ENCODE peak calls at places on chromosomes 13 and 19, in seven cellular contexts. One of them, this sample, is unnamed.

GRCh38 chr13:74825170-74825948 is 656.6 kb downstream of the TBC1D4 start:
- DNase-seq in K562: no peak
- DNase-seq in SK-N-SH: no peak
- DNase-seq in GM12878: no peak
- DNase-seq in HCT116: no peak
- DNase-seq in NT2/D1: no peak
- DNase-seq in HepG2: no peak
- DNase-seq in this sample: no peak

GRCh38 chr13:112522578-112522977 is 65.4 kb downstream of the TUBGCP3 start:
- DNase-seq in K562: no peak
- DNase-seq in SK-N-SH: no peak
- DNase-seq in GM12878: no peak
- DNase-seq in HCT116: no peak
- DNase-seq in NT2/D1: no peak
- DNase-seq in HepG2: no peak
- DNase-seq in this sample: no peak

GRCh38 chr19:13396256-13397080 is 109.8 kb downstream of the CACNA1A start:
- DNase-seq in K562: peak; percentile 67
- DNase-seq in SK-N-SH: no peak
- DNase-seq in GM12878: no peak
- DNase-seq in HCT116: peak; percentile 72
- DNase-seq in NT2/D1: peak; percentile 30
- DNase-seq in HepG2: peak; percentile 30
- DNase-seq in this sample: peak; percentile 49

GRCh38 chr13:85525411-85525810 is 273.8 kb downstream of the SLITRK6 start:
- DNase-seq in K562: no peak
- DNase-seq in SK-N-SH: no peak
- DNase-seq in GM12878: no peak
- DNase-seq in HCT116: no peak
- DNase-seq in NT2/D1: no peak
- DNase-seq in HepG2: no peak
- DNase-seq in this sample: no peak

GRCh38 chr19:41995959-41996797 is 2.1 kb upstream of the ATP1A3 start:
- DNase-seq in K562: peak; percentile 80
- DNase-seq in SK-N-SH: peak; percentile 90
- DNase-seq in GM12878: no peak
- DNase-seq in HCT116: no peak
- DNase-seq in NT2/D1: no peak
- DNase-seq in HepG2: no peak
- DNase-seq in this sample: no peak

GRCh38 chr19:55283548-55284393 is at the start of gene BRSK1:
- DNase-seq in K562: peak; percentile 57
- DNase-seq in SK-N-SH: peak; percentile 93
- DNase-seq in GM12878: no peak
- DNase-seq in HCT116: peak; percentile 26
- DNase-seq in NT2/D1: no peak
- DNase-seq in HepG2: no peak
- DNase-seq in this sample: peak; percentile 86

GRCh38 chr13:49517461-49517860 is 21.7 kb downstream of the PHF11 start:
- DNase-seq in K562: no peak
- DNase-seq in SK-N-SH: no peak
- DNase-seq in GM12878: no peak
- DNase-seq in HCT116: no peak
- DNase-seq in NT2/D1: no peak
- DNase-seq in HepG2: peak; percentile 26
- DNase-seq in this sample: no peak

GRCh38 chr19:14381689-14382474 is 638 bp downstream of the ADGRE5 start:
- DNase-seq in K562: peak; percentile 73
- DNase-seq in SK-N-SH: no peak
- DNase-seq in GM12878: no peak
- DNase-seq in HCT116: no peak
- DNase-seq in NT2/D1: no peak
- DNase-seq in HepG2: no peak
- DNase-seq in this sample: no peak

GRCh38 chr13:35994131-35994966 is 136.8 kb downstream of the DCLK1 start:
- DNase-seq in K562: no peak
- DNase-seq in SK-N-SH: no peak
- DNase-seq in GM12878: no peak
- DNase-seq in HCT116: no peak
- DNase-seq in NT2/D1: no peak
- DNase-seq in HepG2: no peak
- DNase-seq in this sample: no peak

GRCh38 chr19:34969721-34970120 is 5.7 kb upstream of the ZNF792 start:
- DNase-seq in K562: no peak
- DNase-seq in SK-N-SH: no peak
- DNase-seq in GM12878: no peak
- DNase-seq in HCT116: no peak
- DNase-seq in NT2/D1: no peak
- DNase-seq in HepG2: no peak
- DNase-seq in this sample: no peak

GRCh38 chr19:13790354-13790753 is 4.9 kb upstream of the ZSWIM4 start:
- DNase-seq in K562: no peak
- DNase-seq in SK-N-SH: no peak
- DNase-seq in GM12878: no peak
- DNase-seq in HCT116: no peak
- DNase-seq in NT2/D1: no peak
- DNase-seq in HepG2: no peak
- DNase-seq in this sample: no peak

GRCh38 chr13:111330211-111330610 is 9.8 kb downstream of the TEX29 start:
- DNase-seq in K562: no peak
- DNase-seq in SK-N-SH: no peak
- DNase-seq in GM12878: no peak
- DNase-seq in HCT116: no peak
- DNase-seq in NT2/D1: no peak
- DNase-seq in HepG2: no peak
- DNase-seq in this sample: no peak

GRCh38 chr13:33633701-33634525 is 184.0 kb upstream of the RFC3 start:
- DNase-seq in K562: no peak
- DNase-seq in SK-N-SH: no peak
- DNase-seq in GM12878: no peak
- DNase-seq in HCT116: no peak
- DNase-seq in NT2/D1: no peak
- DNase-seq in HepG2: peak; percentile 39
- DNase-seq in this sample: no peak

GRCh38 chr13:93635687-93636086 is 409.1 kb downstream of the GPC6 start:
- DNase-seq in K562: no peak
- DNase-seq in SK-N-SH: no peak
- DNase-seq in GM12878: no peak
- DNase-seq in HCT116: no peak
- DNase-seq in NT2/D1: no peak
- DNase-seq in HepG2: no peak
- DNase-seq in this sample: no peak

GRCh38 chr13:85363504-85363903 is 435.7 kb downstream of the SLITRK6 start:
- DNase-seq in K562: no peak
- DNase-seq in SK-N-SH: no peak
- DNase-seq in GM12878: no peak
- DNase-seq in HCT116: no peak
- DNase-seq in NT2/D1: no peak
- DNase-seq in HepG2: no peak
- DNase-seq in this sample: no peak

GRCh38 chr13:44989941-44990340 is 603 bp downstream of the GPALPP1 start:
- DNase-seq in K562: no peak
- DNase-seq in SK-N-SH: peak; percentile 22
- DNase-seq in GM12878: no peak
- DNase-seq in HCT116: no peak
- DNase-seq in NT2/D1: no peak
- DNase-seq in HepG2: no peak
- DNase-seq in this sample: no peak

GRCh38 chr13:81171065-81171647 is 830.2 kb upstream of the SPRY2 start:
- DNase-seq in K562: peak; percentile 3
- DNase-seq in SK-N-SH: peak; percentile 12
- DNase-seq in GM12878: no peak
- DNase-seq in HCT116: peak; percentile 3
- DNase-seq in NT2/D1: peak; percentile 6
- DNase-seq in HepG2: peak; percentile 5
- DNase-seq in this sample: no peak

GRCh38 chr13:47679391-47679790 is 321.7 kb downstream of the SUCLA2 start:
- DNase-seq in K562: no peak
- DNase-seq in SK-N-SH: no peak
- DNase-seq in GM12878: no peak
- DNase-seq in HCT116: no peak
- DNase-seq in NT2/D1: no peak
- DNase-seq in HepG2: no peak
- DNase-seq in this sample: no peak

GRCh38 chr13:99314640-99315176 is 7.5 kb upstream of the GPR183 start:
- DNase-seq in K562: peak; percentile 64
- DNase-seq in SK-N-SH: no peak
- DNase-seq in GM12878: no peak
- DNase-seq in HCT116: peak; percentile 96
- DNase-seq in NT2/D1: no peak
- DNase-seq in HepG2: no peak
- DNase-seq in this sample: no peak

GRCh38 chr19:17402982-17403855 is 2.2 kb downstream of the BST2 start:
- DNase-seq in K562: peak; percentile 98
- DNase-seq in SK-N-SH: peak; percentile 98
- DNase-seq in GM12878: no peak
- DNase-seq in HCT116: no peak
- DNase-seq in NT2/D1: peak; percentile 72
- DNase-seq in HepG2: no peak
- DNase-seq in this sample: peak; percentile 88

GRCh38 chr19:7932930-7933300 is 7.0 kb upstream of the CTXN1 start:
- DNase-seq in K562: no peak
- DNase-seq in SK-N-SH: no peak
- DNase-seq in GM12878: no peak
- DNase-seq in HCT116: no peak
- DNase-seq in NT2/D1: no peak
- DNase-seq in HepG2: no peak
- DNase-seq in this sample: no peak

GRCh38 chr19:15320118-15320517 is 12.2 kb downstream of the BRD4 start:
- DNase-seq in K562: no peak
- DNase-seq in SK-N-SH: no peak
- DNase-seq in GM12878: no peak
- DNase-seq in HCT116: no peak
- DNase-seq in NT2/D1: no peak
- DNase-seq in HepG2: no peak
- DNase-seq in this sample: no peak

GRCh38 chr13:90105881-90106496 is 1241.5 kb upstream of the MIR17HG start:
- DNase-seq in K562: no peak
- DNase-seq in SK-N-SH: no peak
- DNase-seq in GM12878: no peak
- DNase-seq in HCT116: no peak
- DNase-seq in NT2/D1: no peak
- DNase-seq in HepG2: no peak
- DNase-seq in this sample: no peak

GRCh38 chr19:29945017-29945416 is 3.0 kb downstream of the URI1 start:
- DNase-seq in K562: no peak
- DNase-seq in SK-N-SH: no peak
- DNase-seq in GM12878: no peak
- DNase-seq in HCT116: no peak
- DNase-seq in NT2/D1: no peak
- DNase-seq in HepG2: no peak
- DNase-seq in this sample: no peak
- TF ChIP-seq YY1 in K562: no peak
- TF ChIP-seq YY1 in SK-N-SH: no peak
- TF ChIP-seq YY1 in GM12878: no peak
- TF ChIP-seq YY1 in HCT116: no peak
- TF ChIP-seq YY1 in NT2/D1: no peak
- TF ChIP-seq YY1 in HepG2: no peak
- TF ChIP-seq YY1 in this sample: no peak

DNA sequence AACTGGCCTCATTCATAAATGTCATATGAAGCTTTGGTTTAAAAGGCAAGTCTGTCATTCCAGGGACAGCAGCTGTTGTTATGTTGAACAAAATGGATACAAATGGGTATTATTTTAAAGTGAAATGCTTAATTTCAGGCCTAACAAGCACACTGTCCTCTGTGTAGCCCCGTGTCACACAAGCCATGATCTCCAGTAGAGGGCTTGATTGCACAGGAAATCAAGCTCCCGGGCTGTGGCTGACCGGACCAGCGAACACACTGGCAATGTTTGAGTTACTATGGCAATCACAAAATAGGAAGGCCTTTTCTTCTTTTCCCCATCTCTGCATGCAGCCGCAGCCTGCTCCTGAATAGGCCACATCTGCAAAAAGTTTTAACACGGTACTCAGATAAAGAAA is 64.0 kb upstream of the GSX1 start:
- DNase-seq in K562: peak; percentile 5
- DNase-seq in SK-N-SH: no peak
- DNase-seq in GM12878: no peak
- DNase-seq in HCT116: no peak
- DNase-seq in NT2/D1: no peak
- DNase-seq in HepG2: no peak
- DNase-seq in this sample: no peak
- TF ChIP-seq YY1 in K562: no peak
- TF ChIP-seq YY1 in SK-N-SH: no peak
- TF ChIP-seq YY1 in GM12878: no peak
- TF ChIP-seq YY1 in HCT116: no peak
- TF ChIP-seq YY1 in NT2/D1: no peak
- TF ChIP-seq YY1 in HepG2: no peak
- TF ChIP-seq YY1 in this sample: no peak

GRCh38 chr19:48394331-48395169 is 1.1 kb downstream of the GRIN2D start:
- DNase-seq in K562: no peak
- DNase-seq in SK-N-SH: no peak
- DNase-seq in GM12878: no peak
- DNase-seq in HCT116: no peak
- DNase-seq in NT2/D1: no peak
- DNase-seq in HepG2: no peak
- DNase-seq in this sample: peak; percentile 58

GRCh38 chr19:48395499-48395898 is 2.0 kb downstream of the GRIN2D start:
- DNase-seq in K562: no peak
- DNase-seq in SK-N-SH: no peak
- DNase-seq in GM12878: no peak
- DNase-seq in HCT116: no peak
- DNase-seq in NT2/D1: no peak
- DNase-seq in HepG2: no peak
- DNase-seq in this sample: no peak

GRCh38 chr19:48395170-48395455 is 1.6 kb downstream of the GRIN2D start:
- DNase-seq in K562: no peak
- DNase-seq in SK-N-SH: no peak
- DNase-seq in GM12878: no peak
- DNase-seq in HCT116: no peak
- DNase-seq in NT2/D1: no peak
- DNase-seq in HepG2: no peak
- DNase-seq in this sample: no peak

GRCh38 chr19:48393196-48393558 is 291 bp upstream of the GRIN2D start:
- DNase-seq in K562: no peak
- DNase-seq in SK-N-SH: no peak
- DNase-seq in GM12878: no peak
- DNase-seq in HCT116: no peak
- DNase-seq in NT2/D1: no peak
- DNase-seq in HepG2: no peak
- DNase-seq in this sample: no peak

GRCh38 chr19:48393559-48394330 is at the start of gene GRIN2D:
- DNase-seq in K562: peak; percentile 40
- DNase-seq in SK-N-SH: peak; percentile 78
- DNase-seq in GM12878: no peak
- DNase-seq in HCT116: no peak
- DNase-seq in NT2/D1: no peak
- DNase-seq in HepG2: no peak
- DNase-seq in this sample: no peak
- TF ChIP-seq YY1 in K562: no peak
- TF ChIP-seq YY1 in SK-N-SH: no peak
- TF ChIP-seq YY1 in GM12878: no peak
- TF ChIP-seq YY1 in HCT116: no peak
- TF ChIP-seq YY1 in NT2/D1: no peak
- TF ChIP-seq YY1 in HepG2: no peak
- TF ChIP-seq YY1 in this sample: no peak

DNA sequence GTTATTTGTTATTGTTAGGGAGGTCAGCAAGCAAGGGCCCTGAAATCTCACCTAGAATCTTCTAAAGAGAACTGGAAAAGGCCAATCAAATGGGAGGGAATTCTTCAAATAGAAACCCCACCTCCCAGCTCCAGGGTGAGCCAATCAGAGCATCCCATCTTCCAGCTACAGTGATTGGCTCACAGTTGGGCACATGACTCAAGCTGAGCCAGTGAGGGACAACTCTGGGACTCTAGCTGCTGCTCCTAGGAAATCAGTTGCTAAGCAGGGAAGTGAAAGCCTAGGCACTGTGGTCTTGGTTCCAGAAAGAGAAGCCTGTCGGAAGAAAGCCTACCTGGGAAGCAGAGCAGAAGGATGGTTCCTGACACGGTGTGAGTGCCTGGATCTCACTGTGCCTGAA is 13.4 kb downstream of the TM6SF2 start:
- DNase-seq in K562: peak; percentile 84
- DNase-seq in SK-N-SH: peak; percentile 80
- DNase-seq in GM12878: no peak
- DNase-seq in HCT116: peak; percentile 46
- DNase-seq in NT2/D1: peak; percentile 52
- DNase-seq in HepG2: peak; percentile 38
- DNase-seq in this sample: no peak
- TF ChIP-seq YY1 in K562: no peak
- TF ChIP-seq YY1 in SK-N-SH: no peak
- TF ChIP-seq YY1 in GM12878: no peak
- TF ChIP-seq YY1 in HCT116: no peak
- TF ChIP-seq YY1 in NT2/D1: no peak
- TF ChIP-seq YY1 in HepG2: no peak
- TF ChIP-seq YY1 in this sample: no peak